ENCODE peak calls at places on chromosome 5, in four cellular contexts. R, A, F and B are unnamed samples.

GRCh38 chr5:28523887-28524637 is 1485.7 kb upstream of the CDH9 start:
- DNase-seq in A (peak; percentile 92), F (no peak), R (no peak), B (peak; percentile 88)

GRCh38 chr5:90096415-90097081 is 313.0 kb downstream of the CETN3 start:
- DNase-seq in R (no peak), A (no peak), F (no peak), B (no peak)

GRCh38 chr5:150159741-150160179 is 4.1 kb upstream of the PDGFRB start:
- DNase-seq in R (no peak), A (peak; percentile 85), F (peak; percentile 38), B (no peak)

GRCh38 chr5:77175235-77175634 is 35.2 kb upstream of the PDE8B start:
- DNase-seq in F (no peak), R (no peak), A (no peak), B (no peak)

GRCh38 chr5:84088996-84089395 is 295.7 kb downstream of the EDIL3 start:
- DNase-seq in R (no peak), A (no peak), F (peak; percentile 1), B (no peak)

GRCh38 chr5:157513182-157513581 is 53.2 kb downstream of the NIPAL4 start:
- DNase-seq in A (no peak), F (no peak), R (no peak), B (no peak)

GRCh38 chr5:16776611-16777251 is 159.4 kb downstream of the MYO10 start:
- DNase-seq in R (no peak), F (no peak), A (peak; percentile 33), B (no peak)

GRCh38 chr5:109035470-109035869 is 287.8 kb downstream of the FER start:
- DNase-seq in F (no peak), A (no peak), R (no peak), B (no peak)

GRCh38 chr5:25028994-25029393 is 384.2 kb upstream of the CDH10 start:
- DNase-seq in F (no peak), R (no peak), A (no peak), B (no peak)

GRCh38 chr5:7856855-7857254 is 5.9 kb upstream of the CFAP90 start:
- DNase-seq in F (peak; percentile 24), A (no peak), R (no peak), B (no peak)

GRCh38 chr5:63213256-63213655 is 634.6 kb downstream of the LRRC70 start:
- DNase-seq in F (no peak), A (no peak), R (no peak), B (no peak)

GRCh38 chr5:143244990-143245389 is 158.5 kb downstream of the NR3C1 start:
- DNase-seq in F (no peak), A (no peak), R (no peak), B (no peak)

GRCh38 chr5:136269978-136270377 is 77.0 kb upstream of the SMIM32 start:
- DNase-seq in F (no peak), R (no peak), A (no peak), B (no peak)

DNA sequence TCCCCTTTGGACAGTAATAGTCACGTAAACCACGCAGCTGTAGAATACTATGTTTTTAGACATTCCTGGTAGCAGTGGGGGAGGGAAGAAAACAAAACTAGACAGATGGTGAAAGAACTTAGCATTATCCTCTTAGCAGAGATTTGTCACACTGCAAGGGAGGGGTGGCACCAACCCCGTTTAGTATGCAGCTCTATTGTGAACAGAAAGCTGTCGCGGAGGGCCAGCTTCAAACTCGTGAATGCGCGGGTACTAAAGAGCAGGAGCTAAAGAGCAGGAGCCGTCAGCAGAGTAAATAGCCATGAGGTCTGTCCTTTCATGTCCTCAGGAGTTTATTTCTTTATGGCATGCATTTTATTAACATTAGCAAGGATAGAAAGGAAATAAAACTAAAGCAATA is 141.9 kb upstream of the SLC12A2 start:
- DNase-seq in A (peak; percentile 54), F (no peak), R (no peak), B (no peak)
- H3K4me3 ChIP-seq in A (no peak overlapping the region), F (no peak overlapping the region), R (peak overlapping the region; percentile 20), B (no peak overlapping the region)

DNA sequence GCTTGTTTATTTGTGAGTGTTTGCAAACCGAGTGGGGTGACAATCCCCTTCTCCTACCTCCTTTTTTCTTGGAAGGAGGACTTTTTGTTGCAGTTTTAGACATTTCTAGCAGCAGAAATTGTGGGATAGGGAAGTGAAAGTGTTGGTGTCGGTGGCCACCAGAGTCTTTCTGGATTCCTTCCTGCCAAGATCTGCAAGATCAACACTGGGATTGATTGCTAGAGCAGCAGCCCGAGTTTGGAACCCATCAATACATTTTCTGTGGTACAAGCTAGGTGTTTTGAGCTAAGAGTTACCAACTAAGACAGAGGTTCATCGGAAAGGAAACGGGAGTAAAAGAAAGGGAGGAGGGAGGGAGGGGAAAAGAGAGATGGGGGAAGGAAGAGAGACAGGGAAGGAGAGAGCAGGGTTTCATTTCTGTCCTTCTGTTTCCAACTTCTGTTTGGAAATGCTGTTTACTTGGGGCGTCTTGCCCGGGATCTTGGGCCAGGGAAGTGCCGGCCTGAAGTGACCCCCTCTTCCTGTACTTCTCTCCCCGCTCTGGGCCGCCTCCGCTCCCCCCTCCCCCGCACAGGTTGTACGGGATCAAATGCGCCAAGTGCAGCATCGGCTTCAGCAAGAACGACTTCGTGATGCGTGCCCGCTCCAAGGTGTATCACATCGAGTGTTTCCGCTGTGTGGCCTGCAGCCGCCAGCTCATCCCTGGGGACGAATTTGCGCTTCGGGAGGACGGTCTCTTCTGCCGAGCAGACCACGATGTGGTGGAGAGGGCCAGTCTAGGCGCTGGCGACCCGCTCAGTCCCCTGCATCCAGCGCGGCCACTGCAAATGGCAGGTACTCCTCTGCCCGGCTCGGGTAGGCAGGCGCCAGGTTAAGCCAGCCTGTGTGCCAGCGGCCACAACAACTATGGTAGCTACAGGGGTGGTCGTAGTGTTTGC is 3.9 kb downstream of the ISL1 start:
- DNase-seq in R (no peak), F (no peak), A (no peak), B (no peak)
- H3K4me3 ChIP-seq in R (peak overlapping the region; percentile 47), F (no peak overlapping the region), A (peak overlapping the region; percentile 7), B (no peak overlapping the region)

GRCh38 chr5:19987594-19988345 is at the start of gene CDH18:
- DNase-seq in R (peak; percentile 1), F (no peak), A (no peak), B (no peak)
- H3K4me3 ChIP-seq in R (peak within 1 kb of the TSS; percentile 19), F (no peak within 1 kb of the TSS), A (peak within 1 kb of the TSS; percentile 57), B (peak within 1 kb of the TSS; percentile 45)

GRCh38 chr5:107704686-107705389 is 34.1 kb upstream of the EFNA5 start:
- DNase-seq in F (no peak), R (no peak), A (no peak), B (no peak)
- H3K4me3 ChIP-seq in F (no peak overlapping the region), R (no peak overlapping the region), A (peak overlapping the region; percentile 23), B (no peak overlapping the region)

GRCh38 chr5:159913481-159913880 is 2.8 kb upstream of the ADRA1B start:
- DNase-seq in F (no peak), R (no peak), A (no peak), B (no peak)
- H3K4me3 ChIP-seq in F (no peak overlapping the region), R (no peak overlapping the region), A (no peak overlapping the region), B (no peak overlapping the region)

DNA sequence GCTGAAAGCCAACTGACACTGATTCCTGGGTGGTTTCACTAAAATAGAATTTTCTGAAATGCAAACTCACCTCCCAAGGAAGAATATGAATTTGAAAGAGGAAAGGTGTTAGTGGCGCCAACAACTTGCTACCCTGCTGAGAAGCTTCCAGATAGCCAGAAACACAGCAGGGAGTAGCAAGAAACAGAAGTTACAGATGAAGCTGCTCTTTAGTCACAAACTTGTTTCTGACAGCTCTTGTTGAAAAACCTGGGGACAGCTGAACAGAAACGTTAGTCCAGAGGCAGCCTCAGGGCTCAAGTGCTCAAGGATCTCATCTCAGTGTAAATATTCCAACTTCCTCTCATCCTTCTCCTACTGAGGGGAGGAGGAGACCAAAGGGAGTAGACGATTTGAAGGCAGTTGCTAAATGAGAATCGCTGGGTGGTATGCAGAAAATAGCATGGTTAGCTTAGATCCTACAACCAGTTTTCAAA is 184.1 kb downstream of the PDE4D start:
- DNase-seq in R (no peak), F (no peak), A (no peak), B (no peak)
- H3K4me3 ChIP-seq in R (no peak overlapping the region), F (no peak overlapping the region), A (no peak overlapping the region), B (no peak overlapping the region)

GRCh38 chr5:139296198-139296597 is 2.7 kb downstream of the MATR3 start:
- DNase-seq in F (no peak), A (no peak), R (no peak), B (no peak)
- H3K4me3 ChIP-seq in F (peak overlapping the region; percentile 97), A (no peak overlapping the region), R (no peak overlapping the region), B (no peak overlapping the region)

GRCh38 chr5:146340260-146341081 is 1.8 kb downstream of the POU4F3 start:
- DNase-seq in R (no peak), A (peak; percentile 32), F (peak; percentile 4), B (no peak)
- H3K4me3 ChIP-seq in R (no peak overlapping the region), A (peak overlapping the region; percentile 21), F (no peak overlapping the region), B (no peak overlapping the region)

GRCh38 chr5:64505769-64506566 is at the start of gene RGS7BP:
- DNase-seq in F (no peak), A (peak; percentile 2), R (no peak), B (no peak)
- H3K4me3 ChIP-seq in F (no peak within 1 kb of the TSS), A (peak within 1 kb of the TSS; percentile 46), R (peak within 1 kb of the TSS; percentile 46), B (peak within 1 kb of the TSS; percentile 52)